ENCODE peak calls at places on chromosomes 4 and X, in nine cellular contexts. One of them, this sample, is unnamed.

GRCh38 chr4:86957214-86957613 is 22.4 kb downstream of the AFF1 start:
- DNase-seq in foreskin fibroblast: no peak
- DNase-seq in MCF 10A: no peak
- DNase-seq in GM23338: no peak
- DNase-seq in right atrium auricular region: no peak
- DNase-seq in WTC11: no peak
- DNase-seq in neural crest cell: no peak
- DNase-seq in retinal pigment epithelial cell: no peak
- DNase-seq in CD4-positive, alpha-beta T cell: no peak
- DNase-seq in this sample: no peak

GRCh38 chrX:95629737-95630136 is 1054.9 kb upstream of the DIAPH2 start:
- DNase-seq in right atrium auricular region: no peak
- DNase-seq in CD4-positive, alpha-beta T cell: no peak
- DNase-seq in GM23338: peak; percentile 19
- DNase-seq in WTC11: no peak
- DNase-seq in foreskin fibroblast: no peak
- DNase-seq in retinal pigment epithelial cell: no peak
- DNase-seq in MCF 10A: peak; percentile 9
- DNase-seq in neural crest cell: no peak
- DNase-seq in this sample: no peak

GRCh38 chr4:140116442-140117104 is 37.4 kb downstream of the MAML3 start:
- DNase-seq in right atrium auricular region: no peak
- DNase-seq in MCF 10A: peak; percentile 52
- DNase-seq in CD4-positive, alpha-beta T cell: no peak
- DNase-seq in neural crest cell: no peak
- DNase-seq in WTC11: no peak
- DNase-seq in retinal pigment epithelial cell: no peak
- DNase-seq in foreskin fibroblast: no peak
- DNase-seq in GM23338: peak; percentile 28
- DNase-seq in this sample: no peak

GRCh38 chr4:158729716-158730559 is 6.7 kb upstream of the PPID start:
- DNase-seq in retinal pigment epithelial cell: peak; percentile 34
- DNase-seq in WTC11: peak; percentile 51
- DNase-seq in GM23338: peak; percentile 67
- DNase-seq in MCF 10A: peak; percentile 69
- DNase-seq in foreskin fibroblast: peak; percentile 48
- DNase-seq in right atrium auricular region: peak; percentile 82
- DNase-seq in CD4-positive, alpha-beta T cell: peak; percentile 30
- DNase-seq in neural crest cell: peak; percentile 39
- DNase-seq in this sample: peak; percentile 73

GRCh38 chr4:38062088-38062893 is 102.1 kb downstream of the PTTG2 start:
- DNase-seq in right atrium auricular region: peak; percentile 89
- DNase-seq in neural crest cell: peak; percentile 82
- DNase-seq in GM23338: peak; percentile 88
- DNase-seq in WTC11: peak; percentile 77
- DNase-seq in CD4-positive, alpha-beta T cell: peak; percentile 57
- DNase-seq in foreskin fibroblast: peak; percentile 62
- DNase-seq in MCF 10A: peak; percentile 83
- DNase-seq in retinal pigment epithelial cell: no peak
- DNase-seq in this sample: peak; percentile 81

GRCh38 chr4:40462326-40462725 is 127.2 kb downstream of the CHRNA9 start:
- DNase-seq in right atrium auricular region: no peak
- DNase-seq in CD4-positive, alpha-beta T cell: no peak
- DNase-seq in foreskin fibroblast: no peak
- DNase-seq in neural crest cell: no peak
- DNase-seq in GM23338: peak; percentile 46
- DNase-seq in MCF 10A: no peak
- DNase-seq in retinal pigment epithelial cell: no peak
- DNase-seq in WTC11: no peak
- DNase-seq in this sample: no peak

GRCh38 chr4:3255611-3256186 is 6.7 kb downstream of the MSANTD1 start:
- DNase-seq in MCF 10A: no peak
- DNase-seq in retinal pigment epithelial cell: no peak
- DNase-seq in CD4-positive, alpha-beta T cell: no peak
- DNase-seq in right atrium auricular region: no peak
- DNase-seq in WTC11: peak; percentile 8
- DNase-seq in GM23338: no peak
- DNase-seq in neural crest cell: no peak
- DNase-seq in foreskin fibroblast: no peak
- DNase-seq in this sample: peak; percentile 61

GRCh38 chrX:13778916-13779315 is 38.0 kb downstream of the GPM6B start:
- DNase-seq in retinal pigment epithelial cell: no peak
- DNase-seq in neural crest cell: no peak
- DNase-seq in right atrium auricular region: no peak
- DNase-seq in WTC11: no peak
- DNase-seq in GM23338: peak; percentile 30
- DNase-seq in foreskin fibroblast: peak; percentile 72
- DNase-seq in CD4-positive, alpha-beta T cell: no peak
- DNase-seq in MCF 10A: peak; percentile 66
- DNase-seq in this sample: no peak

GRCh38 chr4:7002336-7002735 is 40.8 kb upstream of the TADA2B start:
- DNase-seq in neural crest cell: no peak
- DNase-seq in retinal pigment epithelial cell: no peak
- DNase-seq in WTC11: no peak
- DNase-seq in GM23338: no peak
- DNase-seq in CD4-positive, alpha-beta T cell: no peak
- DNase-seq in foreskin fibroblast: no peak
- DNase-seq in right atrium auricular region: no peak
- DNase-seq in MCF 10A: no peak
- DNase-seq in this sample: no peak

GRCh38 chr4:1015179-1015578 is 3.8 kb downstream of the FGFRL1 start:
- DNase-seq in MCF 10A: no peak
- DNase-seq in foreskin fibroblast: no peak
- DNase-seq in retinal pigment epithelial cell: no peak
- DNase-seq in WTC11: no peak
- DNase-seq in CD4-positive, alpha-beta T cell: no peak
- DNase-seq in right atrium auricular region: no peak
- DNase-seq in neural crest cell: peak; percentile 55
- DNase-seq in GM23338: no peak
- DNase-seq in this sample: no peak

GRCh38 chrX:134821370-134821769 is 163.1 kb upstream of the PLAC1 start:
- DNase-seq in WTC11: no peak
- DNase-seq in GM23338: peak; percentile 24
- DNase-seq in MCF 10A: peak; percentile 42
- DNase-seq in retinal pigment epithelial cell: no peak
- DNase-seq in neural crest cell: no peak
- DNase-seq in CD4-positive, alpha-beta T cell: no peak
- DNase-seq in foreskin fibroblast: peak; percentile 47
- DNase-seq in right atrium auricular region: no peak
- DNase-seq in this sample: no peak

GRCh38 chr4:33467291-33467690 is 2747.1 kb downstream of the PCDH7 start:
- DNase-seq in right atrium auricular region: no peak
- DNase-seq in foreskin fibroblast: no peak
- DNase-seq in retinal pigment epithelial cell: no peak
- DNase-seq in WTC11: peak; percentile 34
- DNase-seq in CD4-positive, alpha-beta T cell: no peak
- DNase-seq in MCF 10A: no peak
- DNase-seq in neural crest cell: no peak
- DNase-seq in GM23338: peak; percentile 61
- DNase-seq in this sample: no peak

GRCh38 chrX:44935172-44935571 is 62.2 kb downstream of the KDM6A start:
- DNase-seq in CD4-positive, alpha-beta T cell: no peak
- DNase-seq in MCF 10A: no peak
- DNase-seq in foreskin fibroblast: no peak
- DNase-seq in neural crest cell: no peak
- DNase-seq in retinal pigment epithelial cell: no peak
- DNase-seq in right atrium auricular region: no peak
- DNase-seq in WTC11: no peak
- DNase-seq in GM23338: no peak
- DNase-seq in this sample: no peak

GRCh38 chr4:147287588-147287890 is 193.4 kb upstream of the EDNRA start:
- DNase-seq in WTC11: no peak
- DNase-seq in right atrium auricular region: no peak
- DNase-seq in retinal pigment epithelial cell: no peak
- DNase-seq in CD4-positive, alpha-beta T cell: no peak
- DNase-seq in MCF 10A: no peak
- DNase-seq in neural crest cell: no peak
- DNase-seq in GM23338: no peak
- DNase-seq in foreskin fibroblast: no peak
- DNase-seq in this sample: no peak

GRCh38 chr4:125650557-125650956 is 335.8 kb downstream of the FAT4 start:
- DNase-seq in WTC11: no peak
- DNase-seq in retinal pigment epithelial cell: no peak
- DNase-seq in GM23338: no peak
- DNase-seq in right atrium auricular region: no peak
- DNase-seq in neural crest cell: no peak
- DNase-seq in foreskin fibroblast: peak; percentile 10
- DNase-seq in MCF 10A: no peak
- DNase-seq in CD4-positive, alpha-beta T cell: no peak
- DNase-seq in this sample: no peak

GRCh38 chr4:7634611-7635010 is 199.9 kb upstream of the PSAPL1 start:
- DNase-seq in MCF 10A: no peak
- DNase-seq in WTC11: no peak
- DNase-seq in CD4-positive, alpha-beta T cell: no peak
- DNase-seq in foreskin fibroblast: no peak
- DNase-seq in right atrium auricular region: no peak
- DNase-seq in neural crest cell: no peak
- DNase-seq in retinal pigment epithelial cell: no peak
- DNase-seq in GM23338: no peak
- DNase-seq in this sample: no peak

GRCh38 chr4:163816494-163816893 is 322.0 kb downstream of the TMA16 start:
- DNase-seq in foreskin fibroblast: no peak
- DNase-seq in CD4-positive, alpha-beta T cell: no peak
- DNase-seq in retinal pigment epithelial cell: no peak
- DNase-seq in MCF 10A: no peak
- DNase-seq in GM23338: peak; percentile 30
- DNase-seq in WTC11: no peak
- DNase-seq in right atrium auricular region: no peak
- DNase-seq in neural crest cell: no peak
- DNase-seq in this sample: no peak
- TF ChIP-seq CTCF in foreskin fibroblast: no peak
- TF ChIP-seq CTCF in CD4-positive, alpha-beta T cell: no peak
- TF ChIP-seq CTCF in retinal pigment epithelial cell: no peak
- TF ChIP-seq CTCF in MCF 10A: no peak
- TF ChIP-seq CTCF in GM23338: peak; percentile 38
- TF ChIP-seq CTCF in WTC11: no peak
- TF ChIP-seq CTCF in right atrium auricular region: no peak
- TF ChIP-seq CTCF in neural crest cell: no peak
- TF ChIP-seq CTCF in this sample: no peak

DNA sequence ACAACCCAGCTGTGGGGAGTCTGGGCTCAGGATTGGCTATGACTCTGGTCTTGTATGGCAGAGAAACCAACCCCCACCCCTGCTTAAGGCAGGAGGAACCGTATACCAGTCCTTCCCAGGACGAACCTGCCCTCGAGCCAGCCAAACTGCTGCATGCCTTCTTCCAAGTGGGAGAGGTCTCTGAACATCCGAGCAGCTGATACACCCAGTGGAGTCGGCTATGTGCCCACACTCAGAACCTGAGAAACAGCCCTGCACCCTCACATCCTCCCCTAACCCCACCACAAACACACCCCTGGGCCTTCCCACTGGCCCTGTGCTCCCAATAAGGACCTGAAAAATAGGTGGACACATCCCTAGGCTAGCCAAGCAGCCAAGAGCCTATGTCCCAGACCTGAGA is 21.8 kb downstream of the C4orf33 start:
- DNase-seq in WTC11: no peak
- DNase-seq in right atrium auricular region: no peak
- DNase-seq in foreskin fibroblast: no peak
- DNase-seq in GM23338: no peak
- DNase-seq in neural crest cell: no peak
- DNase-seq in MCF 10A: no peak
- DNase-seq in retinal pigment epithelial cell: no peak
- DNase-seq in CD4-positive, alpha-beta T cell: no peak
- DNase-seq in this sample: no peak
- TF ChIP-seq CTCF in WTC11: no peak
- TF ChIP-seq CTCF in right atrium auricular region: no peak
- TF ChIP-seq CTCF in foreskin fibroblast: no peak
- TF ChIP-seq CTCF in GM23338: no peak
- TF ChIP-seq CTCF in neural crest cell: no peak
- TF ChIP-seq CTCF in MCF 10A: no peak
- TF ChIP-seq CTCF in retinal pigment epithelial cell: no peak
- TF ChIP-seq CTCF in CD4-positive, alpha-beta T cell: no peak
- TF ChIP-seq CTCF in this sample: no peak

GRCh38 chrX:68851082-68851481 is 22.3 kb downstream of the EFNB1 start:
- DNase-seq in WTC11: no peak
- DNase-seq in GM23338: no peak
- DNase-seq in CD4-positive, alpha-beta T cell: no peak
- DNase-seq in neural crest cell: no peak
- DNase-seq in MCF 10A: no peak
- DNase-seq in right atrium auricular region: no peak
- DNase-seq in foreskin fibroblast: no peak
- DNase-seq in retinal pigment epithelial cell: no peak
- DNase-seq in this sample: no peak

GRCh38 chrX:68848189-68848940 is 19.5 kb downstream of the EFNB1 start:
- DNase-seq in foreskin fibroblast: no peak
- DNase-seq in GM23338: no peak
- DNase-seq in WTC11: no peak
- DNase-seq in neural crest cell: no peak
- DNase-seq in MCF 10A: no peak
- DNase-seq in retinal pigment epithelial cell: no peak
- DNase-seq in CD4-positive, alpha-beta T cell: no peak
- DNase-seq in right atrium auricular region: no peak
- DNase-seq in this sample: no peak

GRCh38 chrX:68843992-68844391 is 15.2 kb downstream of the EFNB1 start:
- DNase-seq in retinal pigment epithelial cell: no peak
- DNase-seq in MCF 10A: peak; percentile 44
- DNase-seq in right atrium auricular region: no peak
- DNase-seq in CD4-positive, alpha-beta T cell: no peak
- DNase-seq in neural crest cell: no peak
- DNase-seq in WTC11: no peak
- DNase-seq in foreskin fibroblast: no peak
- DNase-seq in GM23338: no peak
- DNase-seq in this sample: no peak

GRCh38 chrX:68846536-68846935 is 17.7 kb downstream of the EFNB1 start:
- DNase-seq in right atrium auricular region: no peak
- DNase-seq in retinal pigment epithelial cell: no peak
- DNase-seq in WTC11: peak; percentile 72
- DNase-seq in MCF 10A: no peak
- DNase-seq in foreskin fibroblast: no peak
- DNase-seq in neural crest cell: peak; percentile 31
- DNase-seq in GM23338: peak; percentile 71
- DNase-seq in CD4-positive, alpha-beta T cell: no peak
- DNase-seq in this sample: no peak

DNA sequence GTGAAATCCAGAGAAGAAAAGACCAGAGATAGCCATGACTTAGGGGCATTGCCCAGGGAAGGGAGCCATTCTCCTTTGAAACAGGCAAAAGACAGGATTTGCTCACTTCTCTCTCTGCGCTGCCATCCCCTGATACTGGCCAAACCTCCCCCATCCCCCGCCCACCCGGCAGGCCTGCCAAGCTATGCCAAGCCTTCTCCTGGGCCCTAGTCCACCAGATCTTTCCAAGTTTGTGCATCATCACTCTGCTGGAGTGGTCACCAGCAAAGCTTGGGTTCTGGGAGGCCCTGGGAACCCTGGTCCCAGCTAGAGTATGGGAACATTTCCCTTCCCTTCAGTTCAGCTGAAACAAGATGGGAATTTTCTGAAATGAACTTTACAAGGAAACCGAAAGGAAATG is 18.4 kb downstream of the EFNB1 start:
- DNase-seq in GM23338: no peak
- DNase-seq in right atrium auricular region: no peak
- DNase-seq in CD4-positive, alpha-beta T cell: no peak
- DNase-seq in neural crest cell: no peak
- DNase-seq in WTC11: no peak
- DNase-seq in retinal pigment epithelial cell: no peak
- DNase-seq in MCF 10A: no peak
- DNase-seq in foreskin fibroblast: no peak
- DNase-seq in this sample: no peak
- TF ChIP-seq CTCF in GM23338: no peak
- TF ChIP-seq CTCF in right atrium auricular region: no peak
- TF ChIP-seq CTCF in CD4-positive, alpha-beta T cell: no peak
- TF ChIP-seq CTCF in neural crest cell: no peak
- TF ChIP-seq CTCF in WTC11: no peak
- TF ChIP-seq CTCF in retinal pigment epithelial cell: no peak
- TF ChIP-seq CTCF in MCF 10A: no peak
- TF ChIP-seq CTCF in foreskin fibroblast: no peak
- TF ChIP-seq CTCF in this sample: no peak

GRCh38 chr4:163111588-163111987 is 55.1 kb downstream of the NAF1 start:
- DNase-seq in MCF 10A: peak; percentile 9
- DNase-seq in GM23338: peak; percentile 66
- DNase-seq in CD4-positive, alpha-beta T cell: no peak
- DNase-seq in WTC11: no peak
- DNase-seq in foreskin fibroblast: no peak
- DNase-seq in neural crest cell: no peak
- DNase-seq in retinal pigment epithelial cell: peak; percentile 4
- DNase-seq in right atrium auricular region: no peak
- DNase-seq in this sample: no peak
- TF ChIP-seq CTCF in MCF 10A: peak; percentile 9
- TF ChIP-seq CTCF in GM23338: peak; percentile 58
- TF ChIP-seq CTCF in CD4-positive, alpha-beta T cell: no peak
- TF ChIP-seq CTCF in WTC11: no peak
- TF ChIP-seq CTCF in foreskin fibroblast: peak; percentile 8
- TF ChIP-seq CTCF in neural crest cell: peak; percentile 46
- TF ChIP-seq CTCF in retinal pigment epithelial cell: peak; percentile 59
- TF ChIP-seq CTCF in right atrium auricular region: no peak
- TF ChIP-seq CTCF in this sample: peak; percentile 31